ENCODE peak calls at places on chromosomes 16 and 17, in eight cellular contexts. K is transverse colon; W is brain microvascular endothelial cell; E is fibroblast of lung; D is fibroblast of the aortic adventitia; Z is CD8-positive, alpha-beta memory T cell; J is fibroblast of mammary gland; V is mucosa of descending colon. L is an unnamed sample.

GRCh38 chr17:60971515-60972369 is 294.1 kb downstream of the BCAS3 start:
- DNase-seq in K (peak), W (peak), E (peak), D (peak), J (peak), Z (peak), V (no peak), L (peak)

GRCh38 chr16:56611281-56611833 is 3.0 kb downstream of the MT2A start:
- DNase-seq in K (no peak), D (peak), Z (no peak), E (peak), W (peak), V (no peak), J (peak), L (no peak)

GRCh38 chr17:75261336-75262111 is at the start of the genes GGA3 and MRPS7:
- DNase-seq in V (peak), J (peak), E (peak), K (peak), D (peak), Z (peak), W (peak), L (no peak)

GRCh38 chr17:17079336-17079735 is 37.1 kb downstream of the MPRIP start:
- DNase-seq in D (no peak), W (no peak), Z (no peak), J (no peak), V (no peak), E (no peak), K (no peak), L (no peak)

GRCh38 chr16:2519711-2520080 is 475 bp upstream of the AMDHD2 start:
- DNase-seq in K (no peak), V (no peak), J (no peak), W (no peak), D (no peak), Z (no peak), E (no peak), L (no peak)

GRCh38 chr17:32958418-32958817 is 30.5 kb downstream of the TMEM98 start:
- DNase-seq in D (peak), K (no peak), Z (no peak), E (no peak), J (peak), V (no peak), W (no peak), L (no peak)

GRCh38 chr16:49084628-49085390 is 196.8 kb downstream of the CBLN1 start:
- DNase-seq in D (no peak), V (no peak), Z (no peak), K (no peak), W (no peak), E (no peak), J (peak), L (no peak)

GRCh38 chr17:2023692-2024571 is 1.2 kb downstream of the RTN4RL1 start:
- DNase-seq in E (peak), V (no peak), K (peak), W (no peak), Z (peak), D (peak), J (peak), L (peak)

GRCh38 chr17:29245401-29245800 is 1.3 kb upstream of the CRYBA1 start:
- DNase-seq in V (no peak), E (no peak), D (no peak), J (no peak), K (no peak), Z (no peak), W (no peak), L (no peak)

GRCh38 chr16:65038125-65038524 is 83.7 kb downstream of the CDH11 start:
- DNase-seq in D (no peak), E (peak), J (no peak), Z (no peak), W (no peak), K (no peak), V (no peak), L (no peak)

GRCh38 chr16:89687092-89687940 is 827 bp downstream of the CDK10 start:
- DNase-seq in W (peak), J (peak), V (peak), D (peak), K (peak), E (peak), Z (no peak), L (no peak)

GRCh38 chr17:80018917-80019651 is 16.6 kb downstream of the TBC1D16 start:
- DNase-seq in K (no peak), J (no peak), V (peak), Z (no peak), W (no peak), E (peak), D (no peak), L (no peak)

GRCh38 chr16:50067290-50067853 is 1.6 kb downstream of the HEATR3 start:
- DNase-seq in E (peak), K (no peak), D (peak), Z (peak), J (peak), W (peak), V (no peak), L (no peak)

GRCh38 chr16:57606847-57607501 is 21.5 kb upstream of the ADGRG1 start:
- DNase-seq in V (peak), W (no peak), E (no peak), J (no peak), K (peak), Z (no peak), D (no peak), L (no peak)

GRCh38 chr17:35368086-35368824 is 5.2 kb downstream of the SLFN11 start:
- DNase-seq in D (peak), J (peak), K (peak), W (no peak), Z (peak), V (no peak), E (peak), L (no peak)

GRCh38 chr17:50903604-50904521 is 37.7 kb upstream of the TOB1 start:
- DNase-seq in J (peak), V (no peak), D (peak), K (no peak), E (peak), W (no peak), Z (peak), L (no peak)

GRCh38 chr17:78817123-78817522 is 23.5 kb downstream of the USP36 start:
- DNase-seq in J (no peak), V (no peak), Z (peak), E (no peak), W (no peak), D (no peak), K (no peak), L (no peak)

GRCh38 chr17:38353084-38353604 is 1.5 kb downstream of the SOCS7 start:
- DNase-seq in D (no peak), W (no peak), J (peak), Z (no peak), K (no peak), E (peak), V (no peak), L (no peak)

GRCh38 chr17:81931189-81931556 is 3.6 kb upstream of the MAFG start:
- DNase-seq in E (no peak), Z (no peak), D (no peak), J (no peak), W (no peak), K (no peak), V (peak), L (no peak)

GRCh38 chr17:48429638-48430586 is at the start of gene SKAP1:
- DNase-seq in J (no peak), E (no peak), K (peak), Z (peak), V (peak), W (no peak), D (no peak), L (no peak)

GRCh38 chr17:50331085-50331791 is 14.7 kb upstream of the XYLT2 start:
- DNase-seq in D (peak), K (no peak), Z (no peak), J (peak), W (peak), V (no peak), E (peak), L (no peak)

GRCh38 chr17:39107973-39108372 is 43.5 kb downstream of the PLXDC1 start:
- DNase-seq in K (no peak), W (no peak), V (no peak), Z (no peak), D (no peak), E (no peak), J (no peak), L (no peak)

GRCh38 chr17:59837362-59838195 is 55.2 kb downstream of the TUBD1 start:
- DNase-seq in E (peak), K (peak), V (no peak), D (peak), W (peak), Z (peak), J (peak), L (peak)

GRCh38 chr17:74641224-74641948 is 17.8 kb upstream of the CD300E start:
- DNase-seq in D (no peak), V (no peak), Z (no peak), W (no peak), J (no peak), K (no peak), E (no peak), L (no peak)

GRCh38 chr16:12891836-12892235 is 9.6 kb upstream of the SHISA9 start:
- DNase-seq in W (no peak), Z (no peak), K (no peak), V (no peak), J (no peak), E (no peak), D (no peak), L (no peak)

GRCh38 chr17:47275245-47275984 is 21.8 kb downstream of the ITGB3 start:
- DNase-seq in J (peak), D (peak), Z (no peak), E (peak), K (peak), W (peak), V (peak), L (no peak)

GRCh38 chr16:8858994-8859912 is 9.6 kb downstream of the CARHSP1 start:
- DNase-seq in K (no peak), J (no peak), V (peak), D (no peak), W (no peak), E (no peak), Z (no peak), L (no peak)

GRCh38 chr16:30874244-30874820 is 19.5 kb downstream of the BCL7C start:
- DNase-seq in J (no peak), W (no peak), V (no peak), Z (no peak), E (no peak), D (no peak), K (peak), L (no peak)

GRCh38 chr16:81429045-81429521 is 15.5 kb upstream of the CMIP start:
- DNase-seq in E (peak), J (no peak), W (peak), D (peak), K (peak), Z (no peak), V (no peak), L (no peak)

GRCh38 chr16:66367968-66368891 is 1.7 kb downstream of the CDH5 start:
- DNase-seq in W (no peak), E (no peak), D (no peak), Z (no peak), V (no peak), J (no peak), K (no peak), L (no peak)
- H3K4me3 ChIP-seq in W (no peak), E (no peak), D (peak), Z (no peak), V (no peak), J (no peak), K (no peak), L (no peak)

DNA sequence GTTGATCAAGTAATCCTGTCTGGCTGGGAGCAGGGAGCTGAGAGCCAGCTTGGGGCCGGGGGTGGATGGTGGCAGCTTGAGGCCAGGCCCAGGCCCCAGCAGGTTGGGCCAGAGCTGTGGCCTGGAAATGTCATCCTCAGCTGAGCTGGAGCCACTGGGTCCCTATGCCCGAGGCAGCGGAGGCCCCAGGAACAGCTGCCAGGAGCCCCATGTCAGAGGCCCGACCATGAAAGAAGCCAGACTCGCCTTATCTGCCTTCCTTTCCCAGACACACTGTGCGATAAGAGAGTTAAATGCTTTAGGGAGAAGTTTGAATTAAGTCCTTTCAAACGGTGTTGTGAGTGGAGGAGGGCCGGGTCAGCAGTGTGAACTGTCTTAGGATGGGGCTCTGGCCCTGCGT is 3.5 kb downstream of the SMTNL2 start:
- DNase-seq in J (no peak), Z (no peak), K (no peak), E (no peak), D (no peak), W (no peak), V (no peak), L (no peak)
- H3K4me3 ChIP-seq in J (no peak), Z (no peak), K (no peak), E (no peak), D (no peak), W (no peak), V (no peak), L (no peak)

GRCh38 chr16:83935005-83935857 is 17.8 kb upstream of the OSGIN1 start:
- DNase-seq in V (no peak), J (no peak), W (no peak), K (no peak), Z (no peak), D (no peak), E (no peak), L (no peak)

GRCh38 chr16:83935858-83936255 is 17.2 kb upstream of the OSGIN1 start:
- DNase-seq in K (no peak), Z (no peak), E (no peak), W (no peak), D (no peak), V (no peak), J (no peak), L (no peak)

GRCh38 chr16:83932955-83933673 is 19.9 kb upstream of the OSGIN1 start:
- DNase-seq in J (peak), E (no peak), W (no peak), Z (no peak), K (no peak), V (no peak), D (no peak), L (no peak)

GRCh38 chr16:83934684-83934977 is 18.4 kb upstream of the OSGIN1 start:
- DNase-seq in W (no peak), E (no peak), D (no peak), Z (no peak), K (no peak), V (no peak), J (no peak), L (no peak)

DNA sequence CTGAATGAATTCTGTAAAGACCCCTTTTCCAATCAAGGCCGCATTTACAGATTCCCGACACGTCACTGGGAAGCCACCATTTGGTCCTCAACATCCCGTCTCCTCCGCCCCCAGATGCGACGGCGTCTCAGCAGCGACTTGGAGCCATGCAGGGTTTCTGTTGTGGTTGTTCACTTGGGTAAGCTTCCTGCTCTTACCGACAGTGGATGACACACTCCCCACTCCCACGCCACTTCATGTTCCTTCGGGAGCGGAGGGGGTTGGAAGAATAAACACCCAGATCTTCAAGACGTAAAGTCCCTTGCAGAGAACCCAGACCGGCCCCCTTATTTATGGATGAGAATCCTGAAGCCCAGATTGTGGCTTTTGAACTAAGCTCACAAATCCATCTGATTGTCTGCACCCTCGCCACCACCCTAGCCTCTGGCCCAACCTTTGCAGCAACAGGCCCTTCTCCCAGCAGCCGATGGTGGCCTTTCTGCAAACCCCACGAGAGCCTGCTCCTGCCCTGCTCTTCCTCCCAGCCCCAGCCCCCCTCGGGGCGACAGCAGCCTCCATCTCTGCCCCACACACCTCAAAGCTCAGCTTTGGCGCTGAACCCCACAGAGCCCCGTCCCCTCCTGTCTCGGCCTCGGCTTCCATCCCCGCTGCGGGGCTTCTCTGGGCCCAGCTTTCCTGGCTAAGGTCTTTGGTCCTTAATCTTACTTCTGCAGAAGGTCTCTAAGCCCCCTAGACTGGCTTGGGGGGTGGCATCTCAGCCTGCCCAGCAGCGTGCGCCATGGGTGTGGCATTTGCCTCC is 19.0 kb upstream of the OSGIN1 start:
- DNase-seq in J (peak), V (no peak), K (no peak), D (no peak), W (peak), E (no peak), Z (no peak), L (no peak)
- H3K4me3 ChIP-seq in J (no peak), V (no peak), K (no peak), D (no peak), W (no peak), E (no peak), Z (no peak), L (no peak)

GRCh38 chr17:10033449-10033848 is 128.4 kb upstream of the RCVRN start:
- DNase-seq in V (no peak), W (no peak), Z (no peak), K (no peak), D (no peak), E (no peak), J (no peak), L (no peak)
- H3K4me3 ChIP-seq in V (no peak), W (no peak), Z (no peak), K (no peak), D (no peak), E (no peak), J (no peak), L (no peak)

DNA sequence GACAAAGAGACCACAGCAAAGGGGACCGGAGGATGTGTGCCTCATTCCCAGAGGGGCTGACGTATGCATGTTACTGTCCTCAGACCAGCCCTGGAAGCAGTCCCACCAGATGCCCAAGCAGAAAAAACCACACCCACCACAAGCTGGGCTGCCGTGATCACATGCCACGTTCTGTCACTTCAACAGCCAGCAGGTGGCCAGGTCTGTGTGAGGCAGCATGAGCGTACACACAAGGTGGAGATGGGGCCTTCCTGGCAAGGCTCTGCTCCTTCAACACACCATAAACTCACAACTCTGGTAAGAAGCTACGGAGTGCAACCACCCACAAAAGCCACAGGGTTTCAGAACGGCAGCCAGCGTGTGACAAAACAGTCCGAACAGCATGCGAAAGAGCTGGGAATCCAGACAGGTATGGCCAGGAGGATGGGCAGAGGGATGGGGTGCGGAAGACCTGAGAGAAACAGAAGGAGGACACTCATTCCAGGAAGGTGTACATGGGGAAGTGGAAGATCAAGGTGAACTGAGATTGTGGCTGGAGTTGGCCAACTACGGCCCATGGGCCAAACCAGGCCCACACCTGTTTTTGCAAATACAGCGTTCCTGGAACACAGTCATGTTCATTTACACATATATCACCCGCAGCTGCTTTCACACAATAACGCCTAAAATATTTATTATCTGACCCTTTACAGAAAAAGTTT is 27.9 kb downstream of the MBTPS1 start:
- DNase-seq in W (no peak), Z (peak), K (peak), J (no peak), V (peak), D (no peak), E (no peak), L (no peak)
- H3K4me3 ChIP-seq in W (no peak), Z (no peak), K (no peak), J (no peak), V (no peak), D (no peak), E (no peak), L (no peak)

GRCh38 chr16:20903116-20903888 is 2.7 kb downstream of the LYRM1 start:
- DNase-seq in Z (no peak), J (no peak), W (no peak), E (no peak), K (no peak), V (no peak), D (no peak), L (no peak)
- H3K4me3 ChIP-seq in Z (no peak), J (no peak), W (no peak), E (no peak), K (no peak), V (no peak), D (no peak), L (no peak)

DNA sequence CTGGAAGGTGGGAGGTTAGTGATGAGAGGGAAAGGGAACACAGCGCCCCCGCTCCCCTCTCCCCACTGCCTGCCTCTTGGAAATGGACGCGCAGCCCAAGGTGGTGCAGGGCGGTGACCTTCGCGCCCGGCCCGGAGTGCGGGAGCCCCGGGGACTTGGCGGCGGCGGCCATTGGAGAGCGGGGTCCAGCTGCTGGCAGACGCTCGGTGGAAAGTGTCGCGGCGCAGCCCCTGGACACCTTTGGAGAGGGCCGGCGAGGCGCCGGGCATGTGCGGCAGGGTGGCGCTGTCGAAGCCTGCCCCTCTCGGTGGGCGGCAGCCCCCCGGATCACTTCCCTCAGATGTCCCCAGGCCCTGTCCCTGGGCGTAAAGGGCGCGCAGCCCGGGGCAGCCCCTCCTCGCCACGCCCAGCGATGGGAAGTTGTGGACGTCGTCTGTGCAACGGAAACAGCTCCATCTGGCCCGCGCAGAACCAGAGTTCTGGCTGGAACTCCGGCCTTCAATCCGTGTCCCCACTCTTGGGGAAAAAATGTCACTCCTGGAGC is 16.7 kb downstream of the SALL1 start:
- DNase-seq in V (no peak), W (no peak), K (no peak), J (no peak), E (no peak), Z (no peak), D (no peak), L (no peak)
- H3K4me3 ChIP-seq in V (no peak), W (peak), K (no peak), J (peak), E (no peak), Z (no peak), D (peak), L (peak)

DNA sequence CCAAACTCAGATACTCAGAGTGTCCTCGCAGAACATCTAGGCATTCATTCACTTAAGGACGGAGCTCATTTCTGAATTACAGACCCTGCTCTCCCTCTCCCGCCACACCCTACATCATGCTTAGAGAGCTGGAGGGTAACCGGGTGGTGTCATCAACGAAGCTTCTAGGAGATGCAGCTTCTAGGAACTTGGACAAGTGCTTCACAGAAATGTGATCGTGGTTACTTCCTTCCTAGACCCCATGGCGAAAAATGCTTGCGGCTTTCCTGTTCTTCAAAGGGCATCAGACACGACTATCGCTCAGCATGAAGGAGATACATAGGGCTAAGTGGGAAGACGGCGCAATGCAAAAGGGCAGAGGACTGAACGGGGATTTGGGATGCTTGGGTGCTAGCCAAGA is 126.8 kb downstream of the ZFHX3 start:
- DNase-seq in J (no peak), D (no peak), Z (no peak), E (no peak), W (no peak), K (no peak), V (no peak), L (no peak)
- H3K4me3 ChIP-seq in J (no peak), D (no peak), Z (no peak), E (no peak), W (no peak), K (no peak), V (no peak), L (no peak)